ENCODE peak calls at places on chromosomes 11 and 22, in seven cellular contexts. V, Q, U, I, N, E and G are unnamed samples.

GRCh38 chr11:44224867-44225501 is 85.0 kb downstream of the ALX4 start:
- DNase-seq in U (no peak), Q (no peak), I (no peak), E (no peak), N (no peak), V (no peak), G (no peak)

GRCh38 chr11:117187428-117187798 is 8.9 kb downstream of the SIDT2 start:
- DNase-seq in I (no peak), Q (no peak), V (peak; percentile 24), E (peak; percentile 58), N (no peak), U (no peak), G (no peak)

GRCh38 chr11:45687836-45688235 is 22.4 kb upstream of the CHST1 start:
- DNase-seq in I (no peak), V (no peak), U (no peak), Q (no peak), E (no peak), N (no peak), G (no peak)

GRCh38 chr11:66008468-66009101 is 3.2 kb upstream of the CST6 start:
- DNase-seq in I (no peak), U (no peak), N (no peak), V (no peak), Q (no peak), E (no peak), G (peak; percentile 32)

GRCh38 chr11:18347471-18348125 is 25.2 kb downstream of the GTF2H1 start:
- DNase-seq in U (no peak), V (no peak), I (peak; percentile 92), N (no peak), Q (peak; percentile 59), E (no peak), G (no peak)

GRCh38 chr11:12123799-12124198 is 13.4 kb downstream of the MICAL2 start:
- DNase-seq in N (no peak), U (no peak), Q (no peak), I (peak; percentile 55), V (no peak), E (no peak), G (no peak)

GRCh38 chr11:33716236-33716635 is 15.6 kb upstream of the C11orf91 start:
- DNase-seq in E (no peak), N (no peak), V (no peak), I (no peak), U (no peak), Q (no peak), G (no peak)

GRCh38 chr11:134529212-134530096 is 117.4 kb upstream of the B3GAT1 start:
- DNase-seq in Q (no peak), E (peak; percentile 68), I (no peak), U (no peak), N (no peak), V (peak; percentile 8), G (no peak)

GRCh38 chr11:118415739-118416068 is 14.3 kb downstream of the ATP5MG start:
- DNase-seq in V (peak; percentile 45), I (peak; percentile 98), N (peak; percentile 68), U (no peak), Q (peak; percentile 95), E (no peak), G (no peak)

GRCh38 chr11:108432783-108433182 is 34.5 kb downstream of the C11orf65 start:
- DNase-seq in I (peak; percentile 42), E (no peak), V (no peak), Q (no peak), N (no peak), U (no peak), G (no peak)

GRCh38 chr11:85647604-85648299 is at the start of gene TMEM126A:
- DNase-seq in N (no peak), V (peak; percentile 92), E (peak; percentile 96), U (peak; percentile 86), Q (peak; percentile 50), I (peak; percentile 75), G (peak; percentile 91)

GRCh38 chr22:48258841-48259240 is 1496.4 kb downstream of the TBC1D22A start:
- DNase-seq in V (no peak), E (no peak), I (no peak), U (no peak), Q (no peak), N (no peak), G (no peak)

GRCh38 chr11:134939905-134940304 is 527.9 kb upstream of the B3GAT1 start:
- DNase-seq in U (no peak), I (no peak), E (no peak), V (peak; percentile 35), N (no peak), Q (no peak), G (peak; percentile 41)

GRCh38 chr11:20000393-20001134 is 159.7 kb downstream of the DBX1 start:
- DNase-seq in U (peak; percentile 32), N (no peak), Q (no peak), I (no peak), E (no peak), V (peak; percentile 65), G (peak; percentile 58)

GRCh38 chr11:94933225-94934130 is 39.9 kb downstream of the CWC15 start:
- DNase-seq in E (no peak), Q (peak; percentile 92), V (peak; percentile 65), U (no peak), N (peak; percentile 25), I (peak; percentile 97), G (peak; percentile 18)

GRCh38 chr11:122984186-122985011 is 2.8 kb upstream of the BSX start:
- DNase-seq in I (no peak), V (no peak), N (no peak), U (no peak), E (no peak), Q (no peak), G (peak; percentile 49)

GRCh38 chr22:50399751-50400331 is 56.7 kb downstream of the PPP6R2 start:
- DNase-seq in E (no peak), V (peak; percentile 36), N (no peak), U (no peak), I (no peak), Q (no peak), G (peak; percentile 53)

GRCh38 chr11:121895919-121896318 is 220.1 kb downstream of the BLID start:
- DNase-seq in U (no peak), E (no peak), I (peak; percentile 61), N (no peak), V (no peak), Q (no peak), G (no peak)

GRCh38 chr11:116309446-116309845 is 463.3 kb downstream of the BUD13 start:
- DNase-seq in U (no peak), V (no peak), I (no peak), N (no peak), Q (no peak), E (no peak), G (no peak)

GRCh38 chr11:130209944-130210854 is 50.6 kb downstream of the ST14 start:
- DNase-seq in N (no peak), U (no peak), V (no peak), Q (no peak), E (peak; percentile 55), I (no peak), G (no peak)

GRCh38 chr11:122976734-122977454 is 4.7 kb downstream of the BSX start:
- DNase-seq in U (no peak), I (no peak), Q (no peak), N (no peak), V (no peak), E (no peak), G (peak; percentile 48)

GRCh38 chr22:36776722-36777121 is 803 bp upstream of the IFT27 start:
- DNase-seq in I (no peak), V (no peak), U (no peak), E (no peak), N (no peak), Q (no peak), G (no peak)

GRCh38 chr11:96483550-96483949 is 93.7 kb downstream of the JRKL start:
- DNase-seq in V (no peak), N (no peak), E (no peak), U (no peak), Q (no peak), I (no peak), G (no peak)

GRCh38 chr22:50186789-50187523 is 1.2 kb downstream of the TRABD start:
- DNase-seq in V (no peak), I (peak; percentile 25), E (peak; percentile 83), U (peak; percentile 39), Q (no peak), N (no peak), G (no peak)

GRCh38 chr11:108958446-108959123 is 293.7 kb downstream of the DDX10 start:
- DNase-seq in I (peak; percentile 82), U (no peak), V (no peak), N (no peak), E (no peak), Q (no peak), G (no peak)

GRCh38 chr11:78046486-78046854 is 17.2 kb upstream of the THRSP start:
- DNase-seq in I (no peak), V (no peak), E (no peak), Q (no peak), U (no peak), N (no peak), G (no peak)

GRCh38 chr11:108872781-108873291 is 208.0 kb downstream of the DDX10 start:
- DNase-seq in V (no peak), I (peak; percentile 15), U (no peak), N (no peak), E (no peak), Q (no peak), G (no peak)

GRCh38 chr11:1226981-1227550 is 4.2 kb downstream of the MUC5B start:
- DNase-seq in Q (no peak), U (no peak), I (peak; percentile 4), E (peak; percentile 71), V (peak; percentile 20), N (no peak), G (peak; percentile 56)
- TF ChIP-seq CTCF in Q (peak; percentile 32), U (no peak), I (peak; percentile 26), E (no peak), V (no peak), N (peak; percentile 43), G (peak; percentile 58)

DNA sequence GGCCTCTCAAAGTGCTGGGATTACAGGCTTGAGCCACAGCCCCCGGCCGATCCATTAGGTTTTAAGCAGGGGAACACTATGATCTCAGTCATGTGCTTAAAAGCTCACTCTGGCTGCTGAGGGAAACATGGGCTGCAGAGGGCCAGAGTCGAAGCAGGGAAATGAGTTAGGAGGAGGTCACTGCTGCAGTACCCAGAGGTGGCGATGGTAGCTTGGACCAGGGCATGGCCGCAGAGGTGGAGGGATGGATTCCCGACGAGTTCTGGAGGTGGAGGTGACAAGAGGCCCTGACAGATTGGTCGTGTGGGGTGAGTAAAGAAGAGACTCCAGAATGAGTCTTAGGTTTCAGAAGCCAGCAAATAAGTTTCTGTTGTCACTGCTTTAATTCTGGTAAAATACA is 54.4 kb upstream of the INCENP start:
- DNase-seq in Q (no peak), E (no peak), I (no peak), N (no peak), V (no peak), U (no peak), G (no peak)
- TF ChIP-seq CTCF in Q (no peak), E (no peak), I (no peak), N (no peak), V (no peak), U (no peak), G (no peak)

DNA sequence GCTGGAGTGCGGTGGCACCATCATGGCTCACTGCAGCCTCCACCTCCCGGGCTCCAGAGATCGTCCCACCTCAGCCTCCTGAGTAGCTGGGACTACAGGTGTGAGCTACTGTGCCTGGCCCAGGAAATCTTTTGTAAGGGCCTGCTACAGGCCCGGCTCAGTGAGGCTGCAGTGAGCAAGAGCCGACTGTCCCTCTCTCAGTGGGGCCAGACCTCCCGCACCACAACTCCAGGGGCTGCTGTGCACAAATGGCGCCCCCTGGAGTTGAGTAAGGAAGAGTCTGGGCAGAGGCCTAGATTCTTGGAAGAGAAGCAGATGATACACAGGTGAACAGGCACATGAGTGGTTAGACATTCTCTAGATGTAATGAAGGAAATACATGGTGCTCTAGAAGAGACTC is 7.0 kb downstream of the SERHL2 start:
- DNase-seq in Q (no peak), E (no peak), V (no peak), U (no peak), N (no peak), I (no peak), G (peak; percentile 21)
- TF ChIP-seq CTCF in Q (peak; percentile 50), E (peak; percentile 34), V (peak; percentile 41), U (peak; percentile 16), N (peak; percentile 64), I (peak; percentile 44), G (no peak)

GRCh38 chr22:27110985-27111451 is 453.6 kb downstream of the MIAT start:
- DNase-seq in Q (no peak), I (peak; percentile 71), E (no peak), N (peak; percentile 92), V (no peak), U (peak; percentile 16), G (no peak)
- TF ChIP-seq CTCF in Q (no peak), I (no peak), E (no peak), N (peak; percentile 14), V (no peak), U (no peak), G (no peak)